ENCODE peak calls at places on chromosomes 2 and 18, in ten cellular contexts. T is sigmoid colon, L is A549, D is tibial nerve, A is transverse colon, S is K562, M is HepG2, Y is ovary, P is upper lobe of left lung, J is stomach. U is an unnamed sample.
A peak's percentile ranks its signal among the peaks of the same experiment; 100 is the strongest.

GRCh38 chr2:175690113-175690716 is 311.9 kb downstream of the LNPK start:
- DNase-seq in M (peak; percentile 72), L (no peak), T (no peak), P (no peak), D (peak; percentile 75), Y (no peak), A (peak; percentile 24), J (no peak), S (peak; percentile 60), U (no peak)

GRCh38 chr2:18365346-18365745 is 195.1 kb downstream of the RDH14 start:
- DNase-seq in P (no peak), J (no peak), D (no peak), T (no peak), S (no peak), M (no peak), A (no peak), Y (no peak), L (no peak), U (no peak)

GRCh38 chr2:100666996-100667395 is 104.2 kb downstream of the PDCL3 start:
- DNase-seq in M (no peak), L (no peak), Y (no peak), T (no peak), S (no peak), P (no peak), J (no peak), A (no peak), D (no peak), U (no peak)

GRCh38 chr18:79457239-79457638 is 61.5 kb downstream of the NFATC1 start:
- DNase-seq in T (no peak), M (no peak), P (peak; percentile 45), Y (no peak), A (no peak), D (no peak), S (no peak), L (no peak), J (no peak), U (no peak)

GRCh38 chr18:9337875-9338274 is 3.3 kb downstream of the TWSG1 start:
- DNase-seq in L (no peak), J (no peak), A (no peak), M (no peak), P (no peak), D (no peak), T (no peak), S (no peak), Y (no peak), U (no peak)

GRCh38 chr2:3762771-3763447 is 59.5 kb downstream of the DCDC2C start:
- DNase-seq in A (no peak), P (no peak), M (no peak), L (no peak), S (no peak), T (no peak), D (no peak), Y (no peak), J (no peak), U (no peak)

GRCh38 chr2:8624855-8625398 is 56.9 kb upstream of the ID2 start:
- DNase-seq in L (no peak), P (no peak), M (peak; percentile 82), T (no peak), A (no peak), S (no peak), D (no peak), J (no peak), Y (no peak), U (no peak)

GRCh38 chr18:32056613-32057358 is 34.9 kb upstream of the RNF138 start:
- DNase-seq in L (no peak), D (no peak), Y (no peak), J (no peak), S (no peak), P (no peak), M (no peak), T (no peak), A (no peak), U (no peak)

GRCh38 chr2:203030545-203030944 is 15.9 kb downstream of the NBEAL1 start:
- DNase-seq in P (no peak), L (no peak), T (no peak), J (no peak), S (no peak), A (no peak), D (no peak), M (no peak), Y (no peak), U (no peak)

GRCh38 chr2:67215636-67216035 is 181.5 kb upstream of the ETAA1 start:
- DNase-seq in A (no peak), J (no peak), L (no peak), T (peak; percentile 66), P (no peak), Y (no peak), D (no peak), M (no peak), S (no peak), U (no peak)
- H3K27ac ChIP-seq in A (peak overlapping the region; percentile 69), J (peak overlapping the region; percentile 62), L (no peak overlapping the region), T (peak overlapping the region; percentile 65), P (no peak overlapping the region), Y (no peak overlapping the region), D (no peak overlapping the region), M (no peak overlapping the region), S (no peak overlapping the region), U (peak overlapping the region; percentile 75)

GRCh38 chr2:204625135-204625534 is 79.9 kb downstream of the PARD3B start:
- DNase-seq in A (peak; percentile 24), J (no peak), L (no peak), P (no peak), T (no peak), D (no peak), M (no peak), S (no peak), Y (no peak), U (no peak)
- TF ChIP-seq EP300 in A (no peak), J (no peak), L (no peak), P (no peak), T (no peak), D (no peak), M (no peak), S (no peak), Y (no peak), U (no peak)

DNA sequence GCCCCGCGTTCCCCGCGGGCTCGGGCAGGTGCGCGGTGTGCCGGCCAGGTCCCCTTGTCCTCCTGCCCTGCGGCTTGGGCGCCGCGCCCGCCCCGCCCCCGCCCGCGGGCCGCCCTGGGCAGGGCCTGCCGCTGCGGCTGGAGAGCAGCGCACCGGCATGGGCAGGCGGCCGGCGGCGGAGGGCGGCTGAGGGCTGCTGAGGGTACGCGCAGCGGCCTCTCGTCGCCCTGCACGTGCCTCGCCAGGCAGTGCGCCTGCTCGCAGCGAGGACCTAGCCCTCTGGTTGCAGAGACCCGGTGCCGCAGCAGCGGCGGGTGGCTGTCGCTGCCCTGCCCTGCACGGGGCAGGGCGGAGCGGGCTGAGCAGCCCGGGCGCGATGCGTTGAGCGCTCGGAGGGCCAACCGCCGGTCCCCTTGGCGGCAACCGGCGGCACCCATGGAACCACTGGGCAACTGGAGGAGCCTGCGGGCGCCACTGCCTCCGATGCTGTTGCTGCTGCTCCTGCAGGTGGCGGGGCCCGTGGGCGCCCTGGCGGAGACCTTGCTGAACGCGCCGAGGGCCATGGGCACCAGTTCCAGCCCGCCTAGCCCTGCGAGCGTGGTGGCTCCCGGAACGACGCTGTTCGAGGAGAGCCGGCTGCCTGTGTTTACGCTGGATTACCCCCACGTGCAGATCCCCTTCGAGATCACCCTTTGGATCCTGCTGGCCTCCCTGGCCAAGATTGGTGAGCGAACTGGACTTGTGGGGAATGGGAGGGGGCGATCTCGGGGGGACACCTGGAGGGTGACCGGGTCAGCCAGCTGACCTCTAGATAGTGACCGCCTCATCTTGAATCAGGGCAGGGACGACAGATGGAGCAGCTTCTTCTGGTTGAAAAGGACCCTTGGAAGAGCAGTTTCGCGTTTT is at the start of gene SLC9A2:
- DNase-seq in S (peak; percentile 69), P (peak; percentile 90), D (no peak), L (peak; percentile 25), M (no peak), J (peak; percentile 72), Y (no peak), T (no peak), A (peak; percentile 59), U (no peak)
- H3K27ac ChIP-seq in S (peak within 1 kb of the TSS; percentile 45), P (no peak within 1 kb of the TSS), D (peak within 1 kb of the TSS; percentile 45), L (peak within 1 kb of the TSS; percentile 84), M (no peak within 1 kb of the TSS), J (peak within 1 kb of the TSS; percentile 80), Y (no peak within 1 kb of the TSS), T (no peak within 1 kb of the TSS), A (peak within 1 kb of the TSS; percentile 86), U (no peak within 1 kb of the TSS)

GRCh38 chr2:215841175-215841816 is 172.1 kb downstream of the MREG start:
- DNase-seq in M (no peak), Y (no peak), S (no peak), L (no peak), J (no peak), T (no peak), A (peak; percentile 47), D (peak; percentile 20), P (no peak), U (peak; percentile 87)
- TF ChIP-seq EP300 in M (no peak), Y (no peak), S (no peak), L (no peak), J (no peak), T (no peak), A (no peak), D (no peak), P (no peak), U (no peak)

GRCh38 chr2:46161921-46162320 is 135.3 kb upstream of the EPAS1 start:
- DNase-seq in T (peak; percentile 48), J (no peak), Y (no peak), L (no peak), P (no peak), D (no peak), M (no peak), S (no peak), A (no peak), U (no peak)
- H3K27ac ChIP-seq in T (peak overlapping the region; percentile 67), J (peak overlapping the region; percentile 19), Y (no peak overlapping the region), L (peak overlapping the region; percentile 89), P (peak overlapping the region; percentile 5), D (no peak overlapping the region), M (no peak overlapping the region), S (no peak overlapping the region), A (peak overlapping the region; percentile 21), U (peak overlapping the region; percentile 43)

GRCh38 chr2:73083886-73084792 is 12.6 kb upstream of the SFXN5 start:
- DNase-seq in A (no peak), J (no peak), Y (no peak), P (no peak), D (no peak), M (no peak), T (no peak), L (no peak), S (no peak), U (no peak)
- TF ChIP-seq EP300 in A (no peak), J (no peak), Y (no peak), P (no peak), D (no peak), M (no peak), T (no peak), L (no peak), S (no peak), U (no peak)

DNA sequence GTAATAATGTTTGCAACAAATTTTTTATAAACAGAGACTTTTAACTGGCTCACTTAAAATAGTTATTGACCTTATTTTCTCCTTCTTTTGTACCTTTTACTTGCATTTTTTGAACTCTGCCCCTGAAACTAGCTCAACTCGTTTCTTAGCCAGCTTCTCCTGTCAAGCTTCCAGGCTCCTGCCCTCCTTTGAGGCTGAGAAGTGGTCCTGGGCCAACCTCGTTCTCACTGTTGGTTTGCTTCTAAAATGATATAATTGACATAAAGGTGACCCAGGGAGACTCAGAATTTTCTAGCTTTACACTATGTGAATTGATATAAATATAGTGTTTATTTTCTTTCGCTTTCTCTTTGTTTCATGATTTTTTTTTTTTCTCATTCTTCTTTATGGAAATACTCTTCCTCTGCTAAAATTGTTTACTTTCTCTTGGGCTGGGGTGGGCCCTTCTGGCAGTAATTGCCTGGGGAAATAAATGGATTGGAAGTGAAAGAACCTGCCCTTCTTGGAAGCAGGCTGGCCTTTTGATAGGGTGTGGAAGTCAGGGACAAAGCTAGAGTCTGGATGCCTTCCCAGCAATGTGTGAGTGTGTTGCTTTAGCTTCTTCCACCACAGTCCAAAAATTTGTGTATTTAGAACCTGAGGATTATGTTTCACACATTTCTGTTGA is 30.7 kb downstream of the GPD2 start:
- DNase-seq in S (no peak), A (peak; percentile 54), T (no peak), P (no peak), M (no peak), D (peak; percentile 60), J (peak; percentile 61), L (no peak), Y (peak; percentile 77), U (no peak)
- H3K27ac ChIP-seq in S (no peak overlapping the region), A (peak overlapping the region; percentile 70), T (peak overlapping the region; percentile 6), P (peak overlapping the region; percentile 56), M (no peak overlapping the region), D (no peak overlapping the region), J (peak overlapping the region; percentile 30), L (peak overlapping the region; percentile 47), Y (peak overlapping the region; percentile 64), U (peak overlapping the region; percentile 32)